ENCODE peak calls at places on chromosome X, in six cellular contexts. B is fibroblast of pulmonary artery, X is fibroblast of lung, Y is cardiac fibroblast, D is GM12878, F is left lung. Z is an unnamed sample.

GRCh38 chrX:154440623-154441357 is 3.2 kb upstream of the FAM50A start:
- DNase-seq in X (no peak), D (no peak), Y (no peak), F (no peak), B (no peak), Z (no peak)

GRCh38 chrX:102018208-102018607 is 86.4 kb upstream of the ZMAT1 start:
- DNase-seq in Y (no peak), X (no peak), D (no peak), B (no peak), F (no peak), Z (no peak)

GRCh38 chrX:114134465-114134864 is 449.4 kb upstream of the HTR2C start:
- DNase-seq in B (peak; percentile 16), D (no peak), Y (peak; percentile 23), F (no peak), X (no peak), Z (no peak)

GRCh38 chrX:74493806-74494205 is 72.5 kb downstream of the SLC16A2 start:
- DNase-seq in D (no peak), Y (no peak), B (no peak), X (no peak), F (no peak), Z (no peak)

GRCh38 chrX:5867778-5868177 is 360.9 kb downstream of the NLGN4X start:
- DNase-seq in X (no peak), Y (no peak), F (no peak), D (no peak), B (no peak), Z (no peak)

GRCh38 chrX:40300286-40300890 is 202.6 kb upstream of the BCOR start:
- DNase-seq in F (no peak), X (no peak), B (no peak), Y (no peak), D (no peak), Z (no peak)

GRCh38 chrX:2901367-2902036 is 27.6 kb downstream of the ARSD start:
- DNase-seq in B (no peak), Y (no peak), D (no peak), F (no peak), X (no peak), Z (no peak)

GRCh38 chrX:140799216-140799615 is 89.7 kb downstream of the LINC00632 start:
- DNase-seq in X (peak; percentile 2), D (no peak), F (no peak), B (no peak), Y (peak; percentile 4), Z (no peak)

GRCh38 chrX:25012433-25012735 is 3.4 kb downstream of the ARX start:
- DNase-seq in D (no peak), B (no peak), Y (no peak), F (no peak), X (no peak), Z (no peak)

GRCh38 chrX:47628980-47629379 is 750 bp downstream of the CFP start:
- DNase-seq in X (no peak), B (no peak), F (no peak), Y (peak; percentile 16), D (no peak), Z (no peak)

GRCh38 chrX:130566028-130566683 is 164.4 kb downstream of the RBMX2 start:
- DNase-seq in X (no peak), Y (no peak), D (no peak), B (no peak), F (no peak), Z (no peak)

GRCh38 chrX:13597928-13598327 is 28.5 kb downstream of the EGFL6 start:
- DNase-seq in D (no peak), F (no peak), B (peak; percentile 36), Y (no peak), X (peak; percentile 3), Z (no peak)

GRCh38 chrX:13599491-13599890 is 30.1 kb downstream of the EGFL6 start:
- DNase-seq in F (no peak), D (no peak), Y (no peak), X (no peak), B (peak; percentile 16), Z (no peak)

DNA sequence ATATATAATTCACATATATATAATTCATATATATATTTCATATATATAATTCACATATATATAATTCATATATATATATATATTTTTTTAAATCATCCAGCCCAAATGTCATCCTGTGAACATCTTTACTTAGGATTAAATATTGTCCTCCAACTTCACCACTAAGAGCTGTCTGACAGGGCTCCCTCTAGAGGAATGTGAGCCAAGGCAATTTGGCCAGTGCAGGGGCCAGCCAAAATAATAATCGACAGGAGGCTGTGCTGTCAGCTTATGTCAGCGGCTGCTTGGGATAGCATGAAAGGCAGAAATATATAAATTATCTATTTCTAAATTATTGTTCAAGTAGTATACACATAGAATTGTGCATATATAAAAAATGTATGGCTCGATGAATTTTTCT is 29.5 kb downstream of the EGFL6 start:
- DNase-seq in Y (peak; percentile 3), F (no peak), B (peak; percentile 2), D (no peak), X (no peak), Z (no peak)
- TF ChIP-seq CTCF in Y (peak; percentile 24), F (no peak), B (peak; percentile 24), D (peak; percentile 9), X (peak; percentile 34), Z (peak; percentile 29)

GRCh38 chrX:19798423-19798822 is 89.0 kb downstream of the SH3KBP1 start:
- DNase-seq in Y (peak; percentile 27), B (no peak), D (no peak), F (no peak), X (no peak), Z (no peak)

GRCh38 chrX:19804168-19804567 is 83.2 kb downstream of the SH3KBP1 start:
- DNase-seq in D (no peak), B (no peak), Y (no peak), X (peak; percentile 10), F (no peak), Z (no peak)

GRCh38 chrX:19800821-19801220 is 86.6 kb downstream of the SH3KBP1 start:
- DNase-seq in Y (no peak), B (no peak), X (no peak), F (no peak), D (no peak), Z (no peak)

GRCh38 chrX:19795289-19795688 is 92.1 kb downstream of the SH3KBP1 start:
- DNase-seq in D (no peak), F (no peak), X (no peak), Y (no peak), B (no peak), Z (no peak)

GRCh38 chrX:19799319-19800182 is 87.8 kb downstream of the SH3KBP1 start:
- DNase-seq in B (peak; percentile 36), Y (peak; percentile 66), X (peak; percentile 69), D (no peak), F (no peak), Z (no peak)
- H3K4me3 ChIP-seq in B (no peak overlapping the region), Y (no peak overlapping the region), X (no peak overlapping the region), D (peak overlapping the region; percentile 8), F (no peak overlapping the region), Z (no peak overlapping the region)

DNA sequence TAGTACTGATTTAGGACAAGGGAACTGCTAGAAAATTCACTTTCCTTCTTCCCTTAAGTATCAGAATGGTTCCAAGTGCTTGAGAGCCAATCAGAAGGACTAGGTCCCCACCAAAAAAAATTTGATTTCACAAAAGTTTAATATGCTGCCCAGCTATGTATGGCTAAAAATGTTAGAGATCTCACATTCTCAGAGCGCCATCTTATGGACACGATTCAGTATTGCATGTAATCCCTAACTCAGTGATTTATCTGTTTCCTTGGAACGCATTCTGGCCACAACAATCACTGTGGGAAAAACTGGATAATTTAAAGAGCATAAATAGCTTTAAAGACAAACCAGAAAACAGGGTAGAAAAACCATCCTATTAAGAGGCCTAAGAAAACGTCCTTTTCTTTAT is 255.1 kb upstream of the GPC4 start:
- DNase-seq in X (peak; percentile 25), D (peak; percentile 1), Y (peak; percentile 43), F (no peak), B (peak; percentile 64), Z (peak; percentile 37)
- TF ChIP-seq CTCF in X (peak; percentile 59), D (peak; percentile 65), Y (peak; percentile 40), F (peak; percentile 58), B (peak; percentile 58), Z (peak; percentile 49)

DNA sequence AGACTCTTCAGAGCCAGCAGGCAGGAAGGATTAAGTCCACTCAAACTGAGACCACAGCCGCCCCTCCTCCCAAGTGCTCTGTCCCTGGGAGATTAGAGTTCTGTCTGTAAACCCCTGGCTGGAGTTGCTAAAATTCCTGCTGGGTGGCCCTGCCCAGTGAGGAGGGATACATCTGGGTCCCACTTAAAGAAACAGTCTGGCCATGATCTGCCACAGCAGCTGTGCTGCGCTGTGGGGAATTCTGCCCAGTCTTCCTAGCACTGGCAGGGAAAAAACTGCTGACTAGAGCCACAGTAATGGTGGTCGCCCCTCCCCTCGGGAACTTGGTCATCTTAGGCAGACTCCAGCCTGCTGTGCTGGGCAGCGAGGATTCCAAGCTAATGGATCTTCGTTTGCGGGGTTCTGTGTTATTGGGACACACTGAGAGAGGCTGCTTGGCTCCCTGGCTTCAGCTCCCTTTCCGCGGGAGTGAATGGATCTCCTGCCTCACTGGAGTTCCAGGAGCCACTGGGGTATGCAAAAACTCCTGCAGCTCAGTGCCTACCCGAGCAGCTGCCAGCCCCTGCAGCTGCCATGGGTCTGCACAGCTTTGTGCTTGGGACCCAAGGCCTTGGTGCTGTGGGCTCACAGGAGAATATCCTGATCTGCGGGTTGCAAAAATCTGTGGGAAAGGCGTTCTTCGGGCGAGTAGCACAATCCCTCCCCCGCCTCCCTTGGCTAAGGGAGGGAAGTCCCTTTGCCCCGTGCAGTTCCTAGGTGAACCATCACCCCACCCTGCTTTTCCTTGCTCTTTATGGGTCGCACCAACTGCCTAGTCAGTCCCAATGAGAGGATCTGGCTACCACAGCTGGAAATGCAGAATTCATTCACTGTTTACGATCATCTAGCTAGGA is 15.7 kb downstream of the ZXDB start:
- DNase-seq in D (no peak), B (no peak), X (no peak), Y (no peak), F (no peak), Z (no peak)
- H3K4me3 ChIP-seq in D (no peak overlapping the region), B (no peak overlapping the region), X (no peak overlapping the region), Y (no peak overlapping the region), F (no peak overlapping the region), Z (no peak overlapping the region)

GRCh38 chrX:105664243-105664642 is 158.1 kb upstream of the NRK start:
- DNase-seq in B (no peak), D (no peak), F (no peak), X (no peak), Y (no peak), Z (no peak)

GRCh38 chrX:105658136-105658535 is 164.2 kb upstream of the NRK start:
- DNase-seq in B (peak; percentile 81), X (peak; percentile 11), D (no peak), Y (peak; percentile 87), F (no peak), Z (no peak)

GRCh38 chrX:105662248-105662647 is 160.1 kb upstream of the NRK start:
- DNase-seq in Y (no peak), D (no peak), B (no peak), X (no peak), F (no peak), Z (no peak)
- TF ChIP-seq CTCF in Y (no peak), D (no peak), B (no peak), X (no peak), F (no peak), Z (no peak)

GRCh38 chrX:20263474-20263873 is 3.2 kb downstream of the RPS6KA3 start:
- DNase-seq in Y (peak; percentile 42), B (peak; percentile 30), X (peak; percentile 61), F (no peak), D (no peak), Z (no peak)
- H3K4me3 ChIP-seq in Y (no peak overlapping the region), B (peak overlapping the region; percentile 2), X (no peak overlapping the region), F (no peak overlapping the region), D (peak overlapping the region; percentile 70), Z (no peak overlapping the region)

GRCh38 chrX:39152106-39152649 is 350.9 kb downstream of the MID1IP1 start:
- DNase-seq in B (no peak), Y (peak; percentile 11), F (peak; percentile 62), X (no peak), D (no peak), Z (no peak)
- TF ChIP-seq CTCF in B (peak; percentile 43), Y (peak; percentile 55), F (no peak), X (peak; percentile 51), D (peak; percentile 74), Z (peak; percentile 51)

GRCh38 chrX:29233592-29234179 is 646.4 kb downstream of the IL1RAPL1 start:
- DNase-seq in F (no peak), B (no peak), D (no peak), Y (no peak), X (no peak), Z (no peak)
- H3K4me3 ChIP-seq in F (no peak overlapping the region), B (no peak overlapping the region), D (no peak overlapping the region), Y (no peak overlapping the region), X (no peak overlapping the region), Z (no peak overlapping the region)